ENCODE peak calls at places on chromosomes 2 and 18, in five cellular contexts. F is K562, N is A549, Q is IMR-90, C is H1. T is an unnamed sample.

GRCh38 chr18:79932907-79933306 is 18.5 kb downstream of the SLC66A2 start:
- DNase-seq in F (no peak), N (no peak), Q (no peak), C (no peak), T (no peak)

GRCh38 chr18:31678425-31678824 is 6.0 kb downstream of the B4GALT6 start:
- DNase-seq in F (no peak), N (no peak), Q (no peak), C (no peak), T (no peak)

GRCh38 chr2:134319581-134320246 is 65.8 kb downstream of the MGAT5 start:
- DNase-seq in F (no peak), N (no peak), Q (no peak), C (no peak), T (no peak)

GRCh38 chr2:37189452-37190153 is 1.1 kb upstream of the SULT6B1 start:
- DNase-seq in F (peak), N (peak), Q (peak), C (peak), T (peak)

GRCh38 chr2:32699151-32699550 is 71.3 kb downstream of the TTC27 start:
- DNase-seq in F (no peak), N (no peak), Q (no peak), C (no peak), T (no peak)

GRCh38 chr2:129906139-129906860 is 73.2 kb upstream of the RAB6C start:
- DNase-seq in F (no peak), N (no peak), Q (no peak), C (no peak), T (no peak)

GRCh38 chr2:205868773-205869333 is 186.6 kb downstream of the NRP2 start:
- DNase-seq in F (no peak), N (no peak), Q (peak), C (no peak), T (no peak)

GRCh38 chr2:99692785-99693184 is 203.0 kb upstream of the REV1 start:
- DNase-seq in F (no peak), N (no peak), Q (no peak), C (no peak), T (no peak)

GRCh38 chr18:77004555-77005380 is 127.8 kb downstream of the MBP start:
- DNase-seq in F (no peak), N (no peak), Q (no peak), C (no peak), T (no peak)

GRCh38 chr2:109351164-109351756 is 222.3 kb downstream of the SH3RF3 start:
- DNase-seq in F (no peak), N (no peak), Q (peak), C (no peak), T (no peak)

GRCh38 chr2:98801930-98802329 is 71.0 kb upstream of the MGAT4A start:
- DNase-seq in F (no peak), N (no peak), Q (no peak), C (no peak), T (no peak)

GRCh38 chr2:36433311-36434217 is 78.0 kb downstream of the CRIM1 start:
- DNase-seq in F (no peak), N (peak), Q (peak), C (no peak), T (peak)

GRCh38 chr2:96528680-96529375 is 7.7 kb upstream of the ARID5A start:
- DNase-seq in F (no peak), N (no peak), Q (no peak), C (no peak), T (no peak)

GRCh38 chr18:72700961-72701710 is 157.0 kb upstream of the CBLN2 start:
- DNase-seq in F (no peak), N (peak), Q (peak), C (no peak), T (peak)

GRCh38 chr2:23988371-23988770 is 21.5 kb upstream of the MFSD2B start:
- DNase-seq in F (no peak), N (peak), Q (peak), C (no peak), T (peak)

GRCh38 chr2:172072279-172072678 is 13.0 kb upstream of the DLX1 start:
- DNase-seq in F (no peak), N (no peak), Q (no peak), C (no peak), T (no peak)

GRCh38 chr2:95267458-95268207 is 6.6 kb upstream of the PROM2 start:
- DNase-seq in F (no peak), N (no peak), Q (peak), C (no peak), T (no peak)

GRCh38 chr2:191225690-191226089 is 19.5 kb upstream of the MYO1B start:
- DNase-seq in F (no peak), N (no peak), Q (no peak), C (no peak), T (no peak)

GRCh38 chr2:159185401-159186130 is 100.9 kb downstream of the WDSUB1 start:
- DNase-seq in F (peak), N (peak), Q (peak), C (no peak), T (peak)

GRCh38 chr18:21489119-21489750 is 111.3 kb downstream of the ESCO1 start:
- DNase-seq in F (peak), N (peak), Q (peak), C (peak), T (peak)

GRCh38 chr2:234178309-234179030 is 128.0 kb downstream of the SPP2 start:
- DNase-seq in F (no peak), N (peak), Q (peak), C (no peak), T (no peak)

GRCh38 chr2:41909584-41909983 is 138.2 kb upstream of the PKDCC start:
- DNase-seq in F (no peak), N (no peak), Q (no peak), C (no peak), T (no peak)

GRCh38 chr2:220051716-220052115 is 424.3 kb downstream of the SLC4A3 start:
- DNase-seq in F (no peak), N (no peak), Q (no peak), C (no peak), T (no peak)

GRCh38 chr2:41853427-41854191 is 194.2 kb upstream of the PKDCC start:
- DNase-seq in F (peak), N (peak), Q (peak), C (peak), T (peak)

GRCh38 chr2:172427256-172427989 is at the start of gene ITGA6:
- DNase-seq in F (peak), N (peak), Q (peak), C (no peak), T (peak)

GRCh38 chr2:98908909-98909308 is 27.1 kb downstream of the CRACDL start:
- DNase-seq in F (no peak), N (no peak), Q (peak), C (no peak), T (no peak)

GRCh38 chr2:111029135-111029927 is 91.4 kb upstream of the BCL2L11 start:
- DNase-seq in F (no peak), N (peak), Q (no peak), C (no peak), T (no peak)

GRCh38 chr18:34352385-34353163 is 127.9 kb upstream of the NOL4 start:
- DNase-seq in F (no peak), N (no peak), Q (no peak), C (no peak), T (peak)

GRCh38 chr2:215793747-215794595 is 219.4 kb downstream of the MREG start:
- DNase-seq in F (peak), N (peak), Q (peak), C (no peak), T (peak)

GRCh38 chr2:240301256-240301795 is 134.1 kb upstream of the GPC1 start:
- DNase-seq in F (no peak), N (no peak), Q (no peak), C (no peak), T (no peak)

GRCh38 chr2:38099096-38099997 is 23.4 kb upstream of the CYP1B1 start:
- DNase-seq in F (no peak), N (no peak), Q (no peak), C (no peak), T (no peak)

GRCh38 chr2:44010266-44010665 is 14.5 kb upstream of the LRPPRC start:
- DNase-seq in F (no peak), N (no peak), Q (no peak), C (no peak), T (no peak)

GRCh38 chr2:231104115-231104713 is 20.6 kb downstream of the HTR2B start:
- DNase-seq in F (peak), N (peak), Q (peak), C (no peak), T (peak)

GRCh38 chr18:41266616-41267015 is 688.4 kb upstream of the PIK3C3 start:
- DNase-seq in F (no peak), N (no peak), Q (peak), C (no peak), T (no peak)
- TF ChIP-seq MAFK in F (no peak), N (no peak), Q (no peak), C (no peak), T (no peak)

GRCh38 chr2:46387292-46387691 is 90.1 kb downstream of the EPAS1 start:
- DNase-seq in F (no peak), N (no peak), Q (no peak), C (no peak), T (no peak)

GRCh38 chr2:46388873-46389272 is 90.5 kb upstream of the TMEM247 start:
- DNase-seq in F (no peak), N (no peak), Q (no peak), C (no peak), T (no peak)

GRCh38 chr2:46389417-46389916 is 89.9 kb upstream of the TMEM247 start:
- DNase-seq in F (no peak), N (no peak), Q (peak), C (no peak), T (peak)

GRCh38 chr2:46386763-46387162 is 89.6 kb downstream of the EPAS1 start:
- DNase-seq in F (no peak), N (no peak), Q (no peak), C (no peak), T (no peak)

DNA sequence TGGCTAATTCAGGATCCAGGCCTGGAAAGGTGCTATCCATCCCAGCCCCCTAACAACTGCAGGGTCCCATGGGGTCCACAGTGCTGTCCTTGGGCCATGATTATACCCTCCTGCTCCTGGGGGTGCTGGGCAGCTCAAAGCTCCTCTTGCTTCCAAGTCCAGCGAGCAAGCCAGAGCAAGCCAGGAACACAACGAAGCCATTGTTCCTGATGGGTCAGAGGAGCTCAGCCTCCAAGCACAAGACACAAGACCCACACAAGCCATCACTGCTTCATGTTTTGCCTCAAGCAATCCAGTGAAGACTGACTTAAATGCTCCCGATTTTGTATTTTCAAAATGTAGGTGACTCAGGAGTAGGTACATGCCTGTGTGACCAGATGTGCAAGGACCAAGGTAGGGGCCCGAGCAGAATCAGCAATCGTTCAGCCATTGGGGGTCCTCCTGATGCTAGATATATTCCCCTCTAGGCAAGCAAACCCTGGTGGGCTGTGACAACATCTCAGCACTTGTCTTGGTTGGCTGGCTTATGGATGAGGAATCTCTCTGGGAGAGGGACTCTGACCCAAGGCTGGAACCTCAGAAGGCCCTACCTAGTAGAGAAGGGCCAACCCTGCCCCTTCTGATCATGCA is 90.8 kb downstream of the EPAS1 start:
- DNase-seq in F (no peak), N (no peak), Q (no peak), C (no peak), T (peak)
- TF ChIP-seq MAFK in F (no peak), N (no peak), Q (no peak), C (no peak), T (no peak)

GRCh38 chr2:85536479-85536878 is 2.5 kb upstream of the MAT2A start:
- DNase-seq in F (no peak), N (no peak), Q (peak), C (no peak), T (no peak)
- TF ChIP-seq MAFK in F (no peak), N (no peak), Q (peak), C (no peak), T (no peak)

GRCh38 chr18:8808001-8808400 is 102.6 kb downstream of the MTCL1 start:
- DNase-seq in F (no peak), N (no peak), Q (peak), C (no peak), T (no peak)
- TF ChIP-seq MAFK in F (no peak), N (no peak), Q (no peak), C (no peak), T (no peak)

DNA sequence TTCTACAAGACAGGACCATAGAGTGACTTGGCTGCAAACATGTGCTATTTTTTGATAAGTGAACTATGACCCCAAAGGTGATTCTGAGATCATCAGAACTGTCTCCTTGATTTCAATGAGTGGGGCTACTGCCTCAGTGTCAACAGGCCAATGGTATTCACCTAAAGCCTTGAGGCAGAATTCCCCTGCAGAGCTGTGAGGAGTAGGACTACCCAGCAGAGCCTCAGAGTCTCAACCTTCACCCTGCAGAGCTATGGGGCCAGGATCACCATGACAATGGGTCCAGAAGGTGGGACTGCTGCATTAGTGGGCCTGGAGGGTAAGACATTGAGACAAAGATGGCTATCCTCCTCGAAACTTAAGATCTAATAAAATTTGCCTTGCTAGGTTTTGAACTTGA is 1668.2 kb upstream of the SLC39A10 start:
- DNase-seq in F (no peak), N (no peak), Q (no peak), C (no peak), T (no peak)
- TF ChIP-seq MAFK in F (no peak), N (no peak), Q (no peak), C (no peak), T (no peak)

DNA sequence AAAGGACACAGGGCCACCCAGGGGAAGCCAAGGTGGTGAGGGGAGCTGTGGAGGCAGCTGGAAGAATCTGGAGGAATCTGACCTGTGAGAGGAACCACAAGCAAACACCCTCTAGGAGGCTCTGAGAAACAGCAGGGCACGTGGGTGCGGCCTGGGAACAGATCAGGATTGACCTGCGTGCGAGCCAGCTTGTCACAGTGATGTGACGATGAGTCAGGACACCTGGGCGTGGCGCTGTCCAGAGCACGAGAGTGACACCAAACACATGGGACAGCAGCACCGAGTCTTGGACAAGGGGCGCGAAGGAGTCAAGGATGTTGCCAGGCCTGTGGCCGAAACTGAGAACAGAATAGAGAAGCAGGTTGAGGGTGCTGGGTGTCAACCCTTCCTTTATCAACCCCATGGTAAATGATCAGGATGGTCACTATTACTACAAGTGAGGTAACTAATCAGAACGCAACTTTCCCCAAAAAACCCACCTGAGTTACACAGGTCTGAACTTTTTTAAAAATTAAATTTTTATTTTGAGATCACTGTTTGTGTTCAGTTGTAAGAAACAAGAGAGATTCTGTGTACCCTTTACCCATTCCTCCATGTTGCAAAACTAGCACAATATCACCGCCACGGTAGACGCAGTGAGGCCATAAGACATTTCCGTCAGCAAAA is 637 bp upstream of the SFT2D3 start:
- DNase-seq in F (peak), N (peak), Q (no peak), C (peak), T (peak)
- TF ChIP-seq MAFK in F (peak), N (no peak), Q (no peak), C (no peak), T (no peak)

GRCh38 chr2:105301646-105302045 is 27.9 kb downstream of the TGFBRAP1 start:
- DNase-seq in F (no peak), N (no peak), Q (no peak), C (no peak), T (no peak)
- TF ChIP-seq MAFK in F (no peak), N (no peak), Q (no peak), C (no peak), T (no peak)

GRCh38 chr2:120829633-120830025 is 94.0 kb downstream of the GLI2 start:
- DNase-seq in F (no peak), N (no peak), Q (no peak), C (no peak), T (no peak)

GRCh38 chr2:120828066-120828465 is 92.4 kb downstream of the GLI2 start:
- DNase-seq in F (no peak), N (no peak), Q (no peak), C (no peak), T (no peak)

GRCh38 chr2:120831106-120831505 is 95.4 kb downstream of the GLI2 start:
- DNase-seq in F (no peak), N (no peak), Q (no peak), C (no peak), T (no peak)

GRCh38 chr2:120830096-120830830 is 94.6 kb downstream of the GLI2 start:
- DNase-seq in F (no peak), N (no peak), Q (no peak), C (no peak), T (no peak)

GRCh38 chr2:120828832-120829632 is 93.4 kb downstream of the GLI2 start:
- DNase-seq in F (no peak), N (no peak), Q (no peak), C (no peak), T (no peak)
- TF ChIP-seq MAFK in F (no peak), N (no peak), Q (no peak), C (no peak), T (no peak)

DNA sequence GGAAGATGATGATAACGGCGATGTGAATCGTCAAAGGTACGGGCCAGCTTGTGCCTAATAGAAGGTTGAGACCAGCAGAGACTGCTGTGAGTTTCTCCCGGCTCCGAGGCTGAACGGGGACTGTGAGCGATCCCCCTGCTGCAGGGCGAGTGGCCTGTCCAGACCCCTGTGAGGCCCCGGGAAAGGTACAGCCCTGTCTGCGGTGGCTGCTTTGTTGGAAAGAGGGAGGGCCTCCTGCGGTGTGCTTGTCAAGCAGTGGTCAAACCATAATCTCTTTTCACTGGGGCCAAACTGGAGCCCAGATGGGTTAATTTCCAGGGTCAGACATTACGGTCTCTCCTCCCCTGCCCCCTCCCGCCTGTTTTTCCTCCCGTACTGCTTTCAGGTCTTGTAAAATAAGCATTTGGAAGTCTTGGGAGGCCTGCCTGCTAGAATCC is 3.0 kb downstream of the FZD7 start:
- DNase-seq in F (no peak), N (no peak), Q (peak), C (no peak), T (no peak)
- TF ChIP-seq MAFK in F (no peak), N (no peak), Q (no peak), C (no peak), T (no peak)

T was measured in HepG2.